ENCODE peak calls at places on chromosomes 12 and 14, in ten cellular contexts. T, Q, E, L, B, I, F, O, P and M are unnamed samples.

GRCh38 chr14:29236848-29237247 is 470.3 kb downstream of the FOXG1 start:
- DNase-seq in P (no peak), L (no peak), B (no peak), F (no peak), Q (no peak), T (no peak), I (no peak), E (no peak), O (no peak), M (no peak)

GRCh38 chr12:38144601-38145436 is 171.8 kb upstream of the ALG10B start:
- DNase-seq in F (no peak), E (no peak), P (no peak), O (no peak), L (no peak), Q (no peak), B (no peak), I (no peak), T (no peak), M (no peak)

GRCh38 chr14:23252420-23253333 is 14.9 kb downstream of the RNF212B start:
- DNase-seq in F (no peak), P (no peak), T (no peak), O (no peak), I (no peak), E (no peak), B (no peak), Q (no peak), L (no peak), M (no peak)

GRCh38 chr14:71555654-71556559 is 376.3 kb upstream of the RGS6 start:
- DNase-seq in P (peak; percentile 95), I (peak; percentile 93), O (peak; percentile 47), E (no peak), F (no peak), B (no peak), Q (peak; percentile 31), L (no peak), T (no peak), M (peak; percentile 87)

GRCh38 chr12:113075137-113075683 is 18.7 kb downstream of the DTX1 start:
- DNase-seq in Q (no peak), F (no peak), L (no peak), O (peak; percentile 83), I (peak; percentile 99), B (no peak), T (no peak), P (peak; percentile 93), E (no peak), M (peak; percentile 42)

GRCh38 chr12:119835068-119835467 is 42.1 kb downstream of the CIT start:
- DNase-seq in T (no peak), L (no peak), I (no peak), O (no peak), P (no peak), F (no peak), E (no peak), Q (no peak), B (no peak), M (no peak)

GRCh38 chr12:31494455-31494854 is 96.5 kb downstream of the DENND5B start:
- DNase-seq in T (no peak), P (no peak), F (no peak), L (no peak), Q (no peak), I (no peak), O (no peak), E (no peak), B (no peak), M (no peak)

GRCh38 chr14:92108345-92109254 is 2.2 kb upstream of the ATXN3 start:
- DNase-seq in E (no peak), F (no peak), L (peak; percentile 27), Q (no peak), P (peak; percentile 75), I (peak; percentile 71), T (no peak), B (peak; percentile 40), O (no peak), M (peak; percentile 74)

GRCh38 chr12:102512523-102512922 is 32.2 kb upstream of the IGF1 start:
- DNase-seq in P (peak; percentile 27), O (no peak), I (no peak), F (no peak), L (no peak), Q (no peak), E (no peak), T (no peak), B (no peak), M (no peak)

GRCh38 chr14:33676135-33676566 is 274.7 kb downstream of the EGLN3 start:
- DNase-seq in E (peak; percentile 30), F (no peak), Q (peak; percentile 4), T (no peak), L (peak; percentile 61), I (no peak), P (peak; percentile 22), B (peak; percentile 67), O (no peak), M (no peak)

DNA sequence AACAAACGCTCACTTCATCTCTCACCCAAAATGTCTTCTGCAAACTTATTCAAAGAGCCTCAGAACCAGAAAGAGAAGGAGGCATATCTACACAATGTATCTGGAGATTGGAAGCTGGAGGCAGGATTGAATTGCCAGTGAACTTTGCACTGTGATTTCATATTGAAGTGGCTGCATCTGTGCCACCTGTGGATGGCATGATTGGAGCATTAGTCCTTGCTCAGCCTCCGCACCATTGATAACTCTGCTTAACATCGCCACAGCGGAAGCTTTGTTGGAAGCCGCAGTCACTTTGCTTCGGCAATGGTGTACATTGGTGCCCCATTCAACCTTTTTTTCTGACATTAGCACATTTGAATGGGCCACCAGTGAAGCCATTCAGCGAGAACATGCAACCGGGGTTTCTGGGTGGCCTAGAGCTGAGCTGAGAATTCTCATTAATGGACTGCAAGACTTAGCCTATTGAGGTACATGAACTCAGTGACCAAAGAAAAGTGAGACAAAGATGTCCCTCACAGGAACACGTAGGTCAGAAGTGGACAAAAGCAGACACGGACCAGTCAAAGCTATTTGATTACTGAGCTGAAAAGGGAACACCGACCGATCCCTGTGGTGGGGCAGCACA is 130.3 kb downstream of the BRMS1L start:
- DNase-seq in F (no peak), L (no peak), T (no peak), B (no peak), E (no peak), P (no peak), O (no peak), Q (no peak), I (no peak), M (no peak)
- TF ChIP-seq CTCF in F (no peak), L (no peak), T (no peak), B (no peak), E (no peak), P (no peak), O (no peak), Q (no peak), I (no peak), M (no peak)

GRCh38 chr14:61561144-61561543 is 134.2 kb upstream of the HIF1A start:
- DNase-seq in L (no peak), Q (no peak), F (no peak), P (no peak), O (no peak), T (no peak), I (no peak), E (no peak), B (no peak), M (no peak)
- TF ChIP-seq CTCF in L (no peak), Q (no peak), F (no peak), P (no peak), O (no peak), T (no peak), I (peak; percentile 13), E (no peak), B (no peak), M (no peak)

GRCh38 chr12:62021808-62022207 is 238.4 kb upstream of the USP15 start:
- DNase-seq in O (no peak), E (no peak), I (no peak), P (no peak), T (no peak), F (no peak), Q (no peak), B (no peak), L (no peak), M (no peak)
- TF ChIP-seq CTCF in O (no peak), E (no peak), I (no peak), P (no peak), T (no peak), F (no peak), Q (no peak), B (no peak), L (no peak), M (no peak)

GRCh38 chr14:66092748-66093147 is 393.4 kb upstream of the CCDC196 start:
- DNase-seq in B (no peak), I (no peak), P (no peak), F (no peak), E (no peak), T (no peak), O (no peak), Q (no peak), L (no peak), M (no peak)
- TF ChIP-seq CTCF in B (no peak), I (no peak), P (no peak), F (no peak), E (no peak), T (no peak), O (no peak), Q (no peak), L (no peak), M (no peak)